ENCODE peak calls at places on chromosomes 12 and 14, in five cellular contexts. P is heart left ventricle, X is IMR-90, J is neural progenitor cell, Y is OCI-LY7. U is an unnamed sample.

GRCh38 chr12:124109760-124110159 is 136.7 kb downstream of the ZNF664 start:
- DNase-seq in P (no peak), X (peak; percentile 5), J (peak; percentile 43), Y (peak; percentile 73), U (no peak)

GRCh38 chr12:94421868-94422740 is 37.6 kb downstream of the CEP83 start:
- DNase-seq in P (no peak), X (no peak), J (no peak), Y (peak; percentile 24), U (no peak)

GRCh38 chr14:93027810-93028723 is 87.7 kb downstream of the ITPK1 start:
- DNase-seq in P (no peak), X (no peak), J (no peak), Y (no peak), U (no peak)

GRCh38 chr14:22830329-22831010 is 783 bp downstream of the MRPL52 start:
- DNase-seq in P (no peak), X (no peak), J (no peak), Y (peak; percentile 43), U (no peak)

GRCh38 chr12:124453419-124454351 is 113.7 kb downstream of the NCOR2 start:
- DNase-seq in P (peak; percentile 91), X (peak; percentile 55), J (no peak), Y (peak; percentile 74), U (peak; percentile 79)

GRCh38 chr12:120115692-120116442 is 686 bp downstream of the RAB35 start:
- DNase-seq in P (peak; percentile 35), X (peak; percentile 26), J (no peak), Y (peak; percentile 70), U (no peak)

GRCh38 chr12:47316609-47317049 is 236.9 kb upstream of the AMIGO2 start:
- DNase-seq in P (no peak), X (no peak), J (no peak), Y (no peak), U (no peak)

GRCh38 chr14:22882529-22883190 is 362 bp upstream of the REM2 start:
- DNase-seq in P (no peak), X (peak; percentile 46), J (peak; percentile 82), Y (peak; percentile 76), U (no peak)

GRCh38 chr14:32331227-32331597 is 2.1 kb downstream of the AKAP6 start:
- DNase-seq in P (no peak), X (no peak), J (peak; percentile 75), Y (no peak), U (no peak)

GRCh38 chr12:113196996-113197395 is 11.5 kb downstream of the RITA1 start:
- DNase-seq in P (peak; percentile 76), X (peak; percentile 78), J (peak; percentile 63), Y (peak; percentile 87), U (peak; percentile 73)

GRCh38 chr14:70567791-70568190 is 32.7 kb downstream of the MED6 start:
- DNase-seq in P (no peak), X (peak; percentile 39), J (peak; percentile 58), Y (peak; percentile 52), U (no peak)

GRCh38 chr14:75539562-75540478 is 17.6 kb downstream of the BATF start:
- DNase-seq in P (no peak), X (no peak), J (no peak), Y (no peak), U (no peak)

GRCh38 chr14:88877192-88877591 is 52.7 kb downstream of the TTC8 start:
- DNase-seq in P (no peak), X (no peak), J (no peak), Y (no peak), U (no peak)

GRCh38 chr14:88868558-88869159 is 44.2 kb downstream of the TTC8 start:
- DNase-seq in P (no peak), X (peak; percentile 23), J (no peak), Y (peak; percentile 21), U (no peak)

GRCh38 chr14:88871429-88871828 is 47.0 kb downstream of the TTC8 start:
- DNase-seq in P (no peak), X (no peak), J (no peak), Y (no peak), U (no peak)

GRCh38 chr14:88870777-88871176 is 46.3 kb downstream of the TTC8 start:
- DNase-seq in P (no peak), X (no peak), J (no peak), Y (no peak), U (no peak)

DNA sequence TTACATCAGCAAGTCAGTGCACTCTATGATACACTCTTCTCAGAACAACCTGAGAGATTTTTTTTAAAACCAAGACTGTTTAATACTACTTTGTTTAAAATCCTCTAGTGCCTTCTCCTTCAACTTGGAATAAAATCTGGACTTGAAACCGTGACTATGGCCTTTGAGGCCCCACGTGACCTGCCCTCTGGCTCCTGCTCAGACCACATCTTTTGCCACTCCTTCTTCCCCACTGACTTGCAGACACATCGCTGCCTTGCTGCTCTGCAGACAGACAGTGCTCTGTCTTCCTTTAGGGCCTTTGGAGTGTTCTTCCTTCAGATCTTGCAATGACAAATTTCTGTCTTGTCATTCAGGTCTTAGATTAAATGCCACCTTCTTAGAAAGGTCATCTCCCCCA is 48.5 kb downstream of the TTC8 start:
- DNase-seq in P (no peak), X (no peak), J (no peak), Y (no peak), U (no peak)
- H3K27ac ChIP-seq in P (no peak overlapping the region), X (no peak overlapping the region), J (no peak overlapping the region), Y (no peak overlapping the region), U (no peak overlapping the region)

GRCh38 chr14:100879194-100879593 is 24.3 kb downstream of the RTL1 start:
- DNase-seq in P (no peak), X (no peak), J (no peak), Y (no peak), U (no peak)
- H3K4me3 ChIP-seq in P (no peak overlapping the region), X (no peak overlapping the region), J (no peak overlapping the region), Y (no peak overlapping the region), U (no peak overlapping the region)

DNA sequence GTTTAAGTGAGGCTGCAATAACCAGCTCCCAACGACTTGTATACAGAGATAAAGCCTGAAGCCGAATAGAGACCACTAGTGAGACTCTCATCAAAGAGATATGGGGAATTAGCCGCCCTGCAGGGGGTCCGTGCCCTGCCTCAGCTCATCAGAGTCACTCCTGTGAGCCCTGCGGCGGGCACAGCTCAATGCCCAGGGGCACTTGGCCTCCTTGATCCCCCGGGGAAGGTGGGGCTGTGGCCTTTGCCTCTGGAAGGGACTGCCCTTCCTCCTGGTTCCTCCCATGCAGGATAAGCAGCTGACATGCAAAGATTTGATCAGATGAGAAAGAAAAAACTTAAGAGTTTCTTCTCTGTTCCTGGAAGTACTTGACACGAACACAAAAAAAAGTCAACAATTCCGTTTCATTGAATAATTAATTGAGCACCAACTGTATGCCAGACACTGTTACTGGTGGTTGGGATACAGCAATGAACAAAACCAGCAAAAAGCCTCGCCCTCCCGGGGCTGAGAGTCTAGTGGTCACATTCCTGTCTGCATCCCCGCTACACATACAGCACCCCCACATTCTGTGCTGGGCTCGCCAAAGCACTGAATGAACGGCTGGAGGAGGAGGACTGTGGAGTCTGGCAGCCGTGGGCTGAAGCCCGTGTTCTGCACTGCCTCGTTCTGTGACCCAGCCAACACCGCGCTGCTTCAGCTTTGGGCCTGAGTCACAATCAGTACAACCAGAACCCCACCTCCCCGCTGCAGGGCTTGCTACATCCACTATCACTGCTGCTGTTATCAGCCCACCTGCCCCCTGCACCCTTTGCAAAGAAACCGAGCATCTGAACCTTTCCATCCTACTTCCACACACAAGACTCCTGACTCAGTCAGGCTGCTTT is 10.3 kb downstream of the TTC7B start:
- DNase-seq in P (no peak), X (no peak), J (peak; percentile 24), Y (no peak), U (no peak)
- H3K27ac ChIP-seq in P (peak overlapping the region; percentile 3), X (no peak overlapping the region), J (no peak overlapping the region), Y (no peak overlapping the region), U (no peak overlapping the region)

GRCh38 chr12:2490746-2491145 is 304.0 kb upstream of the FKBP4 start:
- DNase-seq in P (no peak), X (no peak), J (no peak), Y (no peak), U (no peak)

GRCh38 chr12:2494490-2495192 is 300.1 kb upstream of the FKBP4 start:
- DNase-seq in P (peak; percentile 71), X (no peak), J (no peak), Y (no peak), U (peak; percentile 65)

GRCh38 chr12:2492166-2492705 is 302.5 kb upstream of the FKBP4 start:
- DNase-seq in P (no peak), X (no peak), J (no peak), Y (no peak), U (no peak)

GRCh38 chr12:2495452-2496112 is 299.2 kb upstream of the FKBP4 start:
- DNase-seq in P (peak; percentile 70), X (no peak), J (no peak), Y (no peak), U (no peak)

GRCh38 chr12:2493086-2493485 is 301.7 kb upstream of the FKBP4 start:
- DNase-seq in P (no peak), X (no peak), J (no peak), Y (no peak), U (no peak)
- H3K4me3 ChIP-seq in P (no peak overlapping the region), X (no peak overlapping the region), J (no peak overlapping the region), Y (no peak overlapping the region), U (no peak overlapping the region)

DNA sequence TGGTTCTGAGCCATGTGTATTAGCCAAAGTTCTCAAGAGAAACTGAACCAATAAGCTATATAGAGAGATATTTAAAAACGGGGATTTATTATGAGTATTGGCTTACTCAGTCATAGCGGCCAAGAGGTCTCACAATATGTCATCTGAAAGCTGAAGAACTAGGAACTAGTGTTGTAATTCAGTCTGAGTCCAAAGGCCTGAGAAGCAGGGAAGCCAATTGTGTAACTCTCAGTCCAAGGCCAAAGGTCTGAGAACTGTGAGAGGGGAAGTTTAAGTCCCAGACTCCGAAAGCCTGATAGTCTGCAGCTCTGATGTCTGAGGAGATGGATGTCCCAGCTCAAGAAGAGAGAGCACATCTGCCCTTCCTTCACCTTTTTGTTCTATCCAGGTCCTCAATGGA is 344.8 kb upstream of the USP15 start:
- DNase-seq in P (no peak), X (no peak), J (no peak), Y (no peak), U (no peak)
- H3K27ac ChIP-seq in P (no peak overlapping the region), X (no peak overlapping the region), J (no peak overlapping the region), Y (no peak overlapping the region), U (no peak overlapping the region)

DNA sequence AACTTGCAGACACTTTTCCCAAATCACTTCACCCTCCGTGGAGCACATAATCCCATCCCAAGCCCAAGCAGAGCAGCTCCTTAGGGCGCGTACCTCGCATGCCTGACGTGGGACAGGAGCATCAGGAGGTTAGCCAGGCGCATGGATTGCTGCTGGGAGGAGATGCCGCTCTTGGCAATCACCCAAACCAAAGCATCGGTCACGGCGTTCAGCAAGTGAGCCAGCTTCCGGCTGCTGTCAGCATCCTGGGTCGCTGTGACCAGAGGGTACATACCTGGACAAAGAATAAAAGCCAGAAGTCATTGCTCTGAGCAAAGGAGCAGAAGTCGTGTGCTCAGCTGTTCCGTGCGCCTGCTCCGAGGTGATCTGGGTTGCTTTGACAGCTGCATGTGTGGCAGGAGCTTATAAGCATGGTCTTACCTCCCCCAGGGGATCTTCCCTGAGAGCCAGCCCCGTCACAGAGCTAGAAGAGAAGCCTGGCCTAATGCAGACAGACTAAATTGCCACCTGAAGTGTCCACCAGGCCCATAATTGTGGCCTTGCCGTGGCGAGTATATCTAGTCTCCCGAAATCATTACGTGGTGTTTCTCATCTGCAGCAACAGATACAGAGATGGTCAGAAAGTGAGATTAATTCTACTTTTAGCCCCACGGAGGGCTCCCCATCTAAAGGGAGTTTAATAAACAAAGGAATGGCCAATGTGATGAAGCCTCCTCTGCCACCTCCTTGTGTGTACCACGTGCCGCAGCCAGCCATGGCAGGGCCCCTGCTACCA is 59.1 kb downstream of the ESR2 start:
- DNase-seq in P (no peak), X (peak; percentile 14), J (no peak), Y (peak; percentile 79), U (no peak)
- H3K4me3 ChIP-seq in P (no peak overlapping the region), X (no peak overlapping the region), J (no peak overlapping the region), Y (peak overlapping the region; percentile 78), U (no peak overlapping the region)

GRCh38 chr14:54882521-54882920 is 20.1 kb downstream of the GCH1 start:
- DNase-seq in P (no peak), X (no peak), J (no peak), Y (no peak), U (no peak)
- H3K27ac ChIP-seq in P (peak overlapping the region; percentile 78), X (no peak overlapping the region), J (no peak overlapping the region), Y (no peak overlapping the region), U (peak overlapping the region; percentile 56)